ENCODE peak calls at places on chromosomes 12 and 14, in ten cellular contexts. One of them, this sample, is unnamed.

GRCh38 chr14:94816113-94816512 is 46.2 kb upstream of the GSC start:
- DNase-seq in PC-9: no peak
- DNase-seq in H1: no peak
- DNase-seq in stimulated activated CD4-positive, alpha-beta T cell treated with anti-CD3 and anti-CD28 coated beads, Interleukin-15, amount 100 ng/mL, for 24 hours: no peak
- DNase-seq in caudate nucleus: no peak
- DNase-seq in CD4-positive, alpha-beta memory T cell: no peak
- DNase-seq in RPMI7951: no peak
- DNase-seq in non-pigmented ciliary epithelial cell: no peak
- DNase-seq in ELR: peak; percentile 11
- DNase-seq in GM23338: peak; percentile 34
- DNase-seq in this sample: no peak

GRCh38 chr12:82874935-82875334 is 188.2 kb downstream of the TMTC2 start:
- DNase-seq in caudate nucleus: peak; percentile 18
- DNase-seq in GM23338: no peak
- DNase-seq in non-pigmented ciliary epithelial cell: peak; percentile 49
- DNase-seq in ELR: no peak
- DNase-seq in CD4-positive, alpha-beta memory T cell: no peak
- DNase-seq in RPMI7951: peak; percentile 9
- DNase-seq in stimulated activated CD4-positive, alpha-beta T cell treated with anti-CD3 and anti-CD28 coated beads, Interleukin-15, amount 100 ng/mL, for 24 hours: no peak
- DNase-seq in H1: no peak
- DNase-seq in PC-9: no peak
- DNase-seq in this sample: peak; percentile 65

GRCh38 chr14:94392510-94392935 is 4.1 kb upstream of the SERPINA1 start:
- DNase-seq in stimulated activated CD4-positive, alpha-beta T cell treated with anti-CD3 and anti-CD28 coated beads, Interleukin-15, amount 100 ng/mL, for 24 hours: peak; percentile 53
- DNase-seq in non-pigmented ciliary epithelial cell: no peak
- DNase-seq in caudate nucleus: no peak
- DNase-seq in PC-9: no peak
- DNase-seq in ELR: peak; percentile 85
- DNase-seq in GM23338: no peak
- DNase-seq in RPMI7951: peak; percentile 36
- DNase-seq in H1: no peak
- DNase-seq in CD4-positive, alpha-beta memory T cell: peak; percentile 1
- DNase-seq in this sample: no peak

GRCh38 chr12:63038361-63039100 is 103.6 kb upstream of the PPM1H start:
- DNase-seq in H1: no peak
- DNase-seq in GM23338: no peak
- DNase-seq in RPMI7951: no peak
- DNase-seq in PC-9: no peak
- DNase-seq in CD4-positive, alpha-beta memory T cell: no peak
- DNase-seq in stimulated activated CD4-positive, alpha-beta T cell treated with anti-CD3 and anti-CD28 coated beads, Interleukin-15, amount 100 ng/mL, for 24 hours: no peak
- DNase-seq in non-pigmented ciliary epithelial cell: no peak
- DNase-seq in caudate nucleus: no peak
- DNase-seq in ELR: no peak
- DNase-seq in this sample: no peak

GRCh38 chr14:64337901-64338615 is 43.9 kb upstream of the ESR2 start:
- DNase-seq in ELR: peak; percentile 78
- DNase-seq in stimulated activated CD4-positive, alpha-beta T cell treated with anti-CD3 and anti-CD28 coated beads, Interleukin-15, amount 100 ng/mL, for 24 hours: no peak
- DNase-seq in PC-9: peak; percentile 51
- DNase-seq in CD4-positive, alpha-beta memory T cell: no peak
- DNase-seq in GM23338: peak; percentile 92
- DNase-seq in H1: peak; percentile 88
- DNase-seq in non-pigmented ciliary epithelial cell: no peak
- DNase-seq in RPMI7951: peak; percentile 60
- DNase-seq in caudate nucleus: peak; percentile 53
- DNase-seq in this sample: peak; percentile 18

GRCh38 chr12:23781118-23781517 is 168.4 kb downstream of the SOX5 start:
- DNase-seq in caudate nucleus: no peak
- DNase-seq in stimulated activated CD4-positive, alpha-beta T cell treated with anti-CD3 and anti-CD28 coated beads, Interleukin-15, amount 100 ng/mL, for 24 hours: no peak
- DNase-seq in PC-9: no peak
- DNase-seq in ELR: no peak
- DNase-seq in non-pigmented ciliary epithelial cell: no peak
- DNase-seq in RPMI7951: no peak
- DNase-seq in H1: no peak
- DNase-seq in GM23338: no peak
- DNase-seq in CD4-positive, alpha-beta memory T cell: no peak
- DNase-seq in this sample: no peak

GRCh38 chr12:24931666-24932405 is 17.1 kb downstream of the BCAT1 start:
- DNase-seq in PC-9: no peak
- DNase-seq in GM23338: no peak
- DNase-seq in H1: no peak
- DNase-seq in stimulated activated CD4-positive, alpha-beta T cell treated with anti-CD3 and anti-CD28 coated beads, Interleukin-15, amount 100 ng/mL, for 24 hours: no peak
- DNase-seq in ELR: peak; percentile 70
- DNase-seq in caudate nucleus: no peak
- DNase-seq in non-pigmented ciliary epithelial cell: no peak
- DNase-seq in RPMI7951: no peak
- DNase-seq in CD4-positive, alpha-beta memory T cell: no peak
- DNase-seq in this sample: no peak

GRCh38 chr14:33934938-33935337 is 15.9 kb downstream of the EGLN3 start:
- DNase-seq in RPMI7951: no peak
- DNase-seq in H1: no peak
- DNase-seq in non-pigmented ciliary epithelial cell: no peak
- DNase-seq in CD4-positive, alpha-beta memory T cell: no peak
- DNase-seq in caudate nucleus: no peak
- DNase-seq in GM23338: no peak
- DNase-seq in stimulated activated CD4-positive, alpha-beta T cell treated with anti-CD3 and anti-CD28 coated beads, Interleukin-15, amount 100 ng/mL, for 24 hours: no peak
- DNase-seq in ELR: no peak
- DNase-seq in PC-9: no peak
- DNase-seq in this sample: no peak

GRCh38 chr14:95776798-95777615 is 63.1 kb upstream of the TCL1A start:
- DNase-seq in stimulated activated CD4-positive, alpha-beta T cell treated with anti-CD3 and anti-CD28 coated beads, Interleukin-15, amount 100 ng/mL, for 24 hours: no peak
- DNase-seq in non-pigmented ciliary epithelial cell: no peak
- DNase-seq in caudate nucleus: no peak
- DNase-seq in H1: no peak
- DNase-seq in CD4-positive, alpha-beta memory T cell: no peak
- DNase-seq in GM23338: no peak
- DNase-seq in RPMI7951: no peak
- DNase-seq in PC-9: no peak
- DNase-seq in ELR: no peak
- DNase-seq in this sample: no peak

GRCh38 chr14:68952544-68953535 is 26.3 kb downstream of the ACTN1 start:
- DNase-seq in CD4-positive, alpha-beta memory T cell: no peak
- DNase-seq in PC-9: no peak
- DNase-seq in GM23338: no peak
- DNase-seq in H1: no peak
- DNase-seq in RPMI7951: peak; percentile 96
- DNase-seq in stimulated activated CD4-positive, alpha-beta T cell treated with anti-CD3 and anti-CD28 coated beads, Interleukin-15, amount 100 ng/mL, for 24 hours: no peak
- DNase-seq in ELR: peak; percentile 66
- DNase-seq in caudate nucleus: no peak
- DNase-seq in non-pigmented ciliary epithelial cell: no peak
- DNase-seq in this sample: no peak

GRCh38 chr14:23443881-23444280 is 8.4 kb upstream of the MYH7 start:
- DNase-seq in CD4-positive, alpha-beta memory T cell: no peak
- DNase-seq in stimulated activated CD4-positive, alpha-beta T cell treated with anti-CD3 and anti-CD28 coated beads, Interleukin-15, amount 100 ng/mL, for 24 hours: no peak
- DNase-seq in PC-9: no peak
- DNase-seq in non-pigmented ciliary epithelial cell: no peak
- DNase-seq in GM23338: no peak
- DNase-seq in RPMI7951: no peak
- DNase-seq in ELR: no peak
- DNase-seq in caudate nucleus: no peak
- DNase-seq in H1: peak; percentile 6
- DNase-seq in this sample: no peak

GRCh38 chr12:16788888-16789790 is 183.2 kb upstream of the LMO3 start:
- DNase-seq in H1: no peak
- DNase-seq in CD4-positive, alpha-beta memory T cell: no peak
- DNase-seq in non-pigmented ciliary epithelial cell: no peak
- DNase-seq in RPMI7951: no peak
- DNase-seq in stimulated activated CD4-positive, alpha-beta T cell treated with anti-CD3 and anti-CD28 coated beads, Interleukin-15, amount 100 ng/mL, for 24 hours: no peak
- DNase-seq in ELR: no peak
- DNase-seq in GM23338: peak; percentile 55
- DNase-seq in PC-9: no peak
- DNase-seq in caudate nucleus: no peak
- DNase-seq in this sample: no peak

GRCh38 chr12:42510823-42511222 is 78.7 kb downstream of the PRICKLE1 start:
- DNase-seq in RPMI7951: no peak
- DNase-seq in CD4-positive, alpha-beta memory T cell: no peak
- DNase-seq in PC-9: no peak
- DNase-seq in non-pigmented ciliary epithelial cell: no peak
- DNase-seq in stimulated activated CD4-positive, alpha-beta T cell treated with anti-CD3 and anti-CD28 coated beads, Interleukin-15, amount 100 ng/mL, for 24 hours: no peak
- DNase-seq in H1: no peak
- DNase-seq in caudate nucleus: no peak
- DNase-seq in ELR: no peak
- DNase-seq in GM23338: peak; percentile 59
- DNase-seq in this sample: no peak

GRCh38 chr14:26597136-26598080 is at the start of gene NOVA1:
- DNase-seq in CD4-positive, alpha-beta memory T cell: no peak
- DNase-seq in H1: peak; percentile 72
- DNase-seq in PC-9: no peak
- DNase-seq in non-pigmented ciliary epithelial cell: no peak
- DNase-seq in caudate nucleus: peak; percentile 40
- DNase-seq in ELR: no peak
- DNase-seq in GM23338: peak; percentile 69
- DNase-seq in stimulated activated CD4-positive, alpha-beta T cell treated with anti-CD3 and anti-CD28 coated beads, Interleukin-15, amount 100 ng/mL, for 24 hours: peak; percentile 1
- DNase-seq in RPMI7951: peak; percentile 11
- DNase-seq in this sample: no peak

GRCh38 chr14:20836668-20837338 is 34.2 kb upstream of the RNASE1 start:
- DNase-seq in H1: no peak
- DNase-seq in caudate nucleus: peak; percentile 44
- DNase-seq in CD4-positive, alpha-beta memory T cell: no peak
- DNase-seq in non-pigmented ciliary epithelial cell: no peak
- DNase-seq in PC-9: no peak
- DNase-seq in stimulated activated CD4-positive, alpha-beta T cell treated with anti-CD3 and anti-CD28 coated beads, Interleukin-15, amount 100 ng/mL, for 24 hours: no peak
- DNase-seq in ELR: peak; percentile 38
- DNase-seq in GM23338: peak; percentile 85
- DNase-seq in RPMI7951: peak; percentile 36
- DNase-seq in this sample: no peak

GRCh38 chr12:70561550-70561949 is 75.7 kb downstream of the PTPRB start:
- DNase-seq in caudate nucleus: no peak
- DNase-seq in GM23338: no peak
- DNase-seq in PC-9: no peak
- DNase-seq in stimulated activated CD4-positive, alpha-beta T cell treated with anti-CD3 and anti-CD28 coated beads, Interleukin-15, amount 100 ng/mL, for 24 hours: no peak
- DNase-seq in RPMI7951: no peak
- DNase-seq in non-pigmented ciliary epithelial cell: no peak
- DNase-seq in CD4-positive, alpha-beta memory T cell: no peak
- DNase-seq in H1: no peak
- DNase-seq in ELR: no peak
- DNase-seq in this sample: no peak

GRCh38 chr14:31510222-31510621 is 22.4 kb upstream of the GPR33 start:
- DNase-seq in GM23338: peak; percentile 46
- DNase-seq in CD4-positive, alpha-beta memory T cell: peak; percentile 20
- DNase-seq in H1: no peak
- DNase-seq in ELR: peak; percentile 53
- DNase-seq in stimulated activated CD4-positive, alpha-beta T cell treated with anti-CD3 and anti-CD28 coated beads, Interleukin-15, amount 100 ng/mL, for 24 hours: no peak
- DNase-seq in RPMI7951: peak; percentile 9
- DNase-seq in non-pigmented ciliary epithelial cell: no peak
- DNase-seq in caudate nucleus: no peak
- DNase-seq in PC-9: no peak
- DNase-seq in this sample: no peak

GRCh38 chr14:51539571-51540037 is 112.1 kb upstream of the FRMD6 start:
- DNase-seq in ELR: peak; percentile 96
- DNase-seq in caudate nucleus: no peak
- DNase-seq in H1: no peak
- DNase-seq in RPMI7951: peak; percentile 90
- DNase-seq in stimulated activated CD4-positive, alpha-beta T cell treated with anti-CD3 and anti-CD28 coated beads, Interleukin-15, amount 100 ng/mL, for 24 hours: no peak
- DNase-seq in GM23338: peak; percentile 47
- DNase-seq in PC-9: peak; percentile 69
- DNase-seq in non-pigmented ciliary epithelial cell: peak; percentile 88
- DNase-seq in CD4-positive, alpha-beta memory T cell: no peak
- DNase-seq in this sample: peak; percentile 91

GRCh38 chr14:22854963-22855724 is 16.4 kb upstream of the LRP10 start:
- DNase-seq in RPMI7951: no peak
- DNase-seq in PC-9: no peak
- DNase-seq in ELR: no peak
- DNase-seq in non-pigmented ciliary epithelial cell: no peak
- DNase-seq in CD4-positive, alpha-beta memory T cell: no peak
- DNase-seq in caudate nucleus: no peak
- DNase-seq in GM23338: peak; percentile 30
- DNase-seq in stimulated activated CD4-positive, alpha-beta T cell treated with anti-CD3 and anti-CD28 coated beads, Interleukin-15, amount 100 ng/mL, for 24 hours: no peak
- DNase-seq in H1: no peak
- DNase-seq in this sample: no peak

GRCh38 chr14:101980700-101981099 is 16.3 kb downstream of the DYNC1H1 start:
- DNase-seq in caudate nucleus: peak; percentile 60
- DNase-seq in GM23338: no peak
- DNase-seq in non-pigmented ciliary epithelial cell: peak; percentile 99
- DNase-seq in PC-9: peak; percentile 95
- DNase-seq in ELR: peak; percentile 100
- DNase-seq in H1: no peak
- DNase-seq in CD4-positive, alpha-beta memory T cell: no peak
- DNase-seq in stimulated activated CD4-positive, alpha-beta T cell treated with anti-CD3 and anti-CD28 coated beads, Interleukin-15, amount 100 ng/mL, for 24 hours: peak; percentile 23
- DNase-seq in RPMI7951: peak; percentile 98
- DNase-seq in this sample: peak; percentile 95

GRCh38 chr12:109450980-109451379 is 26.1 kb downstream of the KCTD10 start:
- DNase-seq in CD4-positive, alpha-beta memory T cell: no peak
- DNase-seq in PC-9: no peak
- DNase-seq in stimulated activated CD4-positive, alpha-beta T cell treated with anti-CD3 and anti-CD28 coated beads, Interleukin-15, amount 100 ng/mL, for 24 hours: no peak
- DNase-seq in GM23338: no peak
- DNase-seq in H1: no peak
- DNase-seq in caudate nucleus: no peak
- DNase-seq in non-pigmented ciliary epithelial cell: no peak
- DNase-seq in ELR: no peak
- DNase-seq in RPMI7951: no peak
- DNase-seq in this sample: no peak

GRCh38 chr14:95885866-95886265 is 9.2 kb downstream of the TUNAR start:
- DNase-seq in stimulated activated CD4-positive, alpha-beta T cell treated with anti-CD3 and anti-CD28 coated beads, Interleukin-15, amount 100 ng/mL, for 24 hours: no peak
- DNase-seq in PC-9: no peak
- DNase-seq in ELR: peak; percentile 41
- DNase-seq in GM23338: no peak
- DNase-seq in RPMI7951: peak; percentile 56
- DNase-seq in caudate nucleus: no peak
- DNase-seq in H1: no peak
- DNase-seq in CD4-positive, alpha-beta memory T cell: no peak
- DNase-seq in non-pigmented ciliary epithelial cell: no peak
- DNase-seq in this sample: no peak

GRCh38 chr14:99203080-99203479 is 68.9 kb downstream of the BCL11B start:
- DNase-seq in RPMI7951: no peak
- DNase-seq in CD4-positive, alpha-beta memory T cell: no peak
- DNase-seq in ELR: no peak
- DNase-seq in non-pigmented ciliary epithelial cell: no peak
- DNase-seq in caudate nucleus: no peak
- DNase-seq in H1: no peak
- DNase-seq in stimulated activated CD4-positive, alpha-beta T cell treated with anti-CD3 and anti-CD28 coated beads, Interleukin-15, amount 100 ng/mL, for 24 hours: no peak
- DNase-seq in PC-9: no peak
- DNase-seq in GM23338: no peak
- DNase-seq in this sample: no peak

GRCh38 chr12:57476162-57476992 is 3.3 kb downstream of the ARHGAP9 start:
- DNase-seq in H1: peak; percentile 79
- DNase-seq in PC-9: no peak
- DNase-seq in RPMI7951: no peak
- DNase-seq in GM23338: peak; percentile 79
- DNase-seq in caudate nucleus: no peak
- DNase-seq in CD4-positive, alpha-beta memory T cell: peak; percentile 71
- DNase-seq in ELR: no peak
- DNase-seq in non-pigmented ciliary epithelial cell: no peak
- DNase-seq in stimulated activated CD4-positive, alpha-beta T cell treated with anti-CD3 and anti-CD28 coated beads, Interleukin-15, amount 100 ng/mL, for 24 hours: peak; percentile 87
- DNase-seq in this sample: no peak

GRCh38 chr12:6866920-6867406 is 368 bp upstream of the TPI1 start:
- DNase-seq in RPMI7951: no peak
- DNase-seq in caudate nucleus: no peak
- DNase-seq in PC-9: no peak
- DNase-seq in CD4-positive, alpha-beta memory T cell: no peak
- DNase-seq in non-pigmented ciliary epithelial cell: no peak
- DNase-seq in stimulated activated CD4-positive, alpha-beta T cell treated with anti-CD3 and anti-CD28 coated beads, Interleukin-15, amount 100 ng/mL, for 24 hours: no peak
- DNase-seq in GM23338: no peak
- DNase-seq in ELR: no peak
- DNase-seq in H1: peak; percentile 86
- DNase-seq in this sample: no peak

GRCh38 chr12:92059976-92060375 is 85.7 kb downstream of the BTG1 start:
- DNase-seq in ELR: peak; percentile 82
- DNase-seq in GM23338: no peak
- DNase-seq in non-pigmented ciliary epithelial cell: no peak
- DNase-seq in caudate nucleus: no peak
- DNase-seq in PC-9: no peak
- DNase-seq in CD4-positive, alpha-beta memory T cell: no peak
- DNase-seq in stimulated activated CD4-positive, alpha-beta T cell treated with anti-CD3 and anti-CD28 coated beads, Interleukin-15, amount 100 ng/mL, for 24 hours: no peak
- DNase-seq in RPMI7951: peak; percentile 73
- DNase-seq in H1: no peak
- DNase-seq in this sample: no peak

GRCh38 chr12:117587646-117588287 is 226.3 kb upstream of the NOS1 start:
- DNase-seq in caudate nucleus: no peak
- DNase-seq in ELR: peak; percentile 41
- DNase-seq in PC-9: peak; percentile 31
- DNase-seq in stimulated activated CD4-positive, alpha-beta T cell treated with anti-CD3 and anti-CD28 coated beads, Interleukin-15, amount 100 ng/mL, for 24 hours: peak; percentile 63
- DNase-seq in GM23338: peak; percentile 86
- DNase-seq in non-pigmented ciliary epithelial cell: no peak
- DNase-seq in CD4-positive, alpha-beta memory T cell: peak; percentile 0
- DNase-seq in H1: peak; percentile 89
- DNase-seq in RPMI7951: peak; percentile 43
- DNase-seq in this sample: no peak

GRCh38 chr14:104724981-104725771 is 1.1 kb downstream of the ADSS1 start:
- DNase-seq in GM23338: peak; percentile 84
- DNase-seq in H1: peak; percentile 70
- DNase-seq in stimulated activated CD4-positive, alpha-beta T cell treated with anti-CD3 and anti-CD28 coated beads, Interleukin-15, amount 100 ng/mL, for 24 hours: no peak
- DNase-seq in CD4-positive, alpha-beta memory T cell: no peak
- DNase-seq in non-pigmented ciliary epithelial cell: no peak
- DNase-seq in PC-9: peak; percentile 57
- DNase-seq in caudate nucleus: peak; percentile 49
- DNase-seq in RPMI7951: no peak
- DNase-seq in ELR: peak; percentile 53
- DNase-seq in this sample: no peak

This sample was measured in epithelial cell of prostate.